ENCODE peak calls at places on chromosomes 4 and X, in four cellular contexts. I is NCI-H1092 treated with DMSO at 0.1 percent for 48 hours, C is mucosa of descending colon, F is WERI-Rb-1. O is an unnamed sample.

GRCh38 chr4:88008133-88008621 is 742 bp downstream of the PKD2 start:
- DNase-seq in F (peak), I (peak), C (peak), O (peak)

GRCh38 chrX:150848914-150849365 is 49.5 kb downstream of the CD99L2 start:
- DNase-seq in C (no peak), F (no peak), I (peak), O (peak)

GRCh38 chr4:37431417-37431743 is 186.8 kb downstream of the NWD2 start:
- DNase-seq in I (no peak), C (no peak), F (no peak), O (no peak)

GRCh38 chrX:17535229-17535628 is 160.2 kb downstream of the NHS start:
- DNase-seq in F (peak), I (peak), C (no peak), O (no peak)

GRCh38 chrX:136041254-136041812 is 56.1 kb downstream of the SLC9A6 start:
- DNase-seq in I (no peak), F (no peak), C (no peak), O (no peak)

GRCh38 chr4:80237992-80238391 is 28.5 kb upstream of the FGF5 start:
- DNase-seq in F (no peak), I (no peak), C (no peak), O (no peak)

GRCh38 chr4:119692001-119692400 is 63.4 kb upstream of the PDE5A start:
- DNase-seq in I (no peak), F (no peak), C (no peak), O (no peak)

GRCh38 chr4:5751073-5751917 is 40.3 kb downstream of the EVC start:
- DNase-seq in I (no peak), F (peak), C (no peak), O (no peak)

GRCh38 chr4:26162095-26162494 is 158.7 kb upstream of the RBPJ start:
- DNase-seq in F (no peak), C (no peak), I (no peak), O (no peak)

GRCh38 chr4:627751-628150 is 2.4 kb downstream of the PDE6B start:
- DNase-seq in F (no peak), C (no peak), I (no peak), O (peak)

GRCh38 chrX:7372843-7373525 is 225.0 kb upstream of the PUDP start:
- DNase-seq in I (no peak), F (no peak), C (no peak), O (no peak)

GRCh38 chr4:54879576-54879975 is 221.8 kb downstream of the KIT start:
- DNase-seq in I (no peak), C (no peak), F (no peak), O (no peak)

GRCh38 chr4:175705407-175705806 is 106.7 kb downstream of the GPM6A start:
- DNase-seq in F (no peak), I (peak), C (no peak), O (no peak)

GRCh38 chr4:53234669-53235068 is 131.2 kb downstream of the SCFD2 start:
- DNase-seq in I (no peak), C (no peak), F (no peak), O (no peak)

GRCh38 chr4:40325406-40326019 is 9.6 kb upstream of the CHRNA9 start:
- DNase-seq in F (peak), I (peak), C (no peak), O (peak)

GRCh38 chr4:25813705-25814104 is 49.1 kb downstream of the SEL1L3 start:
- DNase-seq in I (peak), C (no peak), F (no peak), O (no peak)

GRCh38 chrX:152819732-152820131 is 10.8 kb downstream of the CETN2 start:
- DNase-seq in C (no peak), I (no peak), F (no peak), O (no peak)

GRCh38 chrX:3393581-3394111 is 47.2 kb upstream of the MXRA5 start:
- DNase-seq in F (no peak), I (no peak), C (no peak), O (no peak)

GRCh38 chr4:6372649-6373525 is 99.5 kb downstream of the PPP2R2C start:
- DNase-seq in F (peak), I (peak), C (peak), O (no peak)

GRCh38 chrX:96985046-96985445 is 101.3 kb downstream of the RPA4 start:
- DNase-seq in F (no peak), C (no peak), I (no peak), O (no peak)

GRCh38 chrX:71053217-71053621 is 14.9 kb downstream of the SNX12 start:
- DNase-seq in F (no peak), I (no peak), C (no peak), O (peak)

GRCh38 chrX:24081661-24082154 is 27.0 kb downstream of the EIF2S3 start:
- DNase-seq in I (peak), F (peak), C (peak), O (peak)

GRCh38 chr4:23225024-23225423 is 532.3 kb downstream of the GBA3 start:
- DNase-seq in F (no peak), I (no peak), C (no peak), O (no peak)

GRCh38 chr4:139011220-139011950 is 4.2 kb upstream of the NOCT start:
- DNase-seq in I (no peak), C (peak), F (no peak), O (no peak)

GRCh38 chr4:184644553-184645307 is 4.5 kb downstream of the CASP3 start:
- DNase-seq in I (no peak), F (no peak), C (no peak), O (no peak)

GRCh38 chr4:110793381-110793801 is 170.5 kb upstream of the PITX2 start:
- DNase-seq in I (no peak), C (no peak), F (no peak), O (no peak)

GRCh38 chr4:84582988-84583870 is at the start of gene CDS1:
- DNase-seq in C (peak), I (peak), F (peak), O (peak)

GRCh38 chr4:78478523-78478922 is 73.0 kb upstream of the ANXA3 start:
- DNase-seq in F (no peak), C (no peak), I (no peak), O (no peak)

GRCh38 chrX:82961129-82961528 is 547.0 kb upstream of the POU3F4 start:
- DNase-seq in F (no peak), C (no peak), I (no peak), O (no peak)

GRCh38 chr4:10640535-10641159 is 43.9 kb downstream of the CLNK start:
- DNase-seq in F (no peak), I (no peak), C (no peak), O (peak)

GRCh38 chrX:107628662-107629532 is 587 bp downstream of the PRPS1 start:
- DNase-seq in F (peak), I (peak), C (no peak), O (peak)

GRCh38 chr4:85672116-85672515 is 197.2 kb downstream of the ARHGAP24 start:
- DNase-seq in I (no peak), C (no peak), F (no peak), O (no peak)

GRCh38 chrX:574355-574754 is 56.2 kb upstream of the SHOX start:
- DNase-seq in F (no peak), I (no peak), C (no peak), O (no peak)

GRCh38 chrX:49171752-49172279 is at the start of gene PLP2:
- DNase-seq in C (peak), F (peak), I (peak), O (peak)

GRCh38 chr4:16779028-16779675 is 119.3 kb downstream of the LDB2 start:
- DNase-seq in I (no peak), F (no peak), C (no peak), O (no peak)

O was measured in upper lobe of left lung.